ENCODE peak calls at places on chromosomes 13 and 19, in seven cellular contexts. T is H9, O is neuronal stem cell, Z is IMR-90, V is trophoblast cell, N is mesenchymal stem cell, U is H1. W is an unnamed sample.

GRCh38 chr13:52414963-52415362 is 9.0 kb upstream of the THSD1 start:
- DNase-seq in N (peak), U (no peak), V (peak), Z (peak), T (no peak), O (no peak), W (no peak)

GRCh38 chr13:59413121-59413520 is 750.6 kb downstream of the DIAPH3 start:
- DNase-seq in Z (no peak), U (no peak), T (no peak), N (no peak), V (no peak), O (no peak), W (no peak)

GRCh38 chr13:113750554-113751399 is 8.2 kb upstream of the TMEM255B start:
- DNase-seq in O (no peak), T (no peak), U (no peak), N (no peak), Z (no peak), V (no peak), W (no peak)

GRCh38 chr13:50078512-50079277 is 63.5 kb downstream of the KCNRG start:
- DNase-seq in O (no peak), V (no peak), Z (no peak), T (no peak), U (no peak), N (no peak), W (no peak)

GRCh38 chr13:49560270-49561063 is 24.9 kb downstream of the RCBTB1 start:
- DNase-seq in N (peak), V (peak), Z (peak), U (no peak), T (no peak), O (no peak), W (peak)

GRCh38 chr13:50167967-50168366 is 152.7 kb downstream of the KCNRG start:
- DNase-seq in V (no peak), O (no peak), T (no peak), Z (no peak), U (no peak), N (no peak), W (no peak)

GRCh38 chr19:11699931-11700794 is 38.6 kb downstream of the ZNF823 start:
- DNase-seq in N (peak), O (no peak), T (no peak), V (peak), Z (peak), U (no peak), W (peak)

GRCh38 chr19:11737964-11738745 is 591 bp downstream of the ZNF823 start:
- DNase-seq in Z (peak), N (peak), O (no peak), T (peak), U (no peak), V (peak), W (peak)

GRCh38 chr13:35848868-35849644 is 282.1 kb downstream of the DCLK1 start:
- DNase-seq in O (no peak), T (no peak), Z (no peak), U (no peak), V (no peak), N (no peak), W (no peak)

GRCh38 chr19:46644720-46645119 is 8.7 kb upstream of the GNG8 start:
- DNase-seq in T (no peak), O (no peak), V (no peak), Z (no peak), N (no peak), U (no peak), W (no peak)

DNA sequence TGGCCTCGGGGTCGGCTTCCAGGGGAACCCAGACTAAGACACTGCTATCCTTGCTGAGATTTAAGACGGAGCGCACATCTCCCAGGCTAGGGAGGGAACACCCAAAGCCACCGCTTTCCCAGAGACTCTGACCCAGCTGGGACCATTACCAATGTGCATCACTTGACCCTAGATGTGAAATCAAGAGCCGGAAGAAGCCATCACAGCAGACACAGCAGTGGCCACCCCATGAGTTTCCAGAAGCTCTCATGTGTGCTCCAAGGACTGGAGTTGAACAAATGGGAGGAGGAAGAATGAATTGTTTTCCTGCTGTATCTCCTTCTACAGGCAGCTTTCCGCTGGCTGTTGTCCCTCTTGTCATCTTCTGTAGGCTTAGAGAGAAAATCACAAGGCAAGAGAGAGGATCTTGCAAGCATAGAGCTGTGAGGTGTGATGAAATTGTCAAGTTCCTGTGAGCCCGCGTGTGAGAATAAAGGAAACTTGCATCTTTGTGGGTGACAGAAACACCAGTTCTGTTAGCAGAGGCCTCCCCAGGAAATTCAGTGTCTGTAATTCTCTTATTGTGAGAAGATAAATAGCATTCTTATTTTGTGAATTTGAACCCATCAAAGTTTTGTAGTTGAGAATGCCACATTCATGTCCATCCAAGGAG is 711.8 kb downstream of the UQCRFS1 start:
- DNase-seq in O (no peak), Z (no peak), V (no peak), T (no peak), N (no peak), U (no peak), W (no peak)
- H3K23ac ChIP-seq in O (no peak), Z (no peak), V (no peak), T (no peak), N (no peak), U (no peak), W (no peak)

DNA sequence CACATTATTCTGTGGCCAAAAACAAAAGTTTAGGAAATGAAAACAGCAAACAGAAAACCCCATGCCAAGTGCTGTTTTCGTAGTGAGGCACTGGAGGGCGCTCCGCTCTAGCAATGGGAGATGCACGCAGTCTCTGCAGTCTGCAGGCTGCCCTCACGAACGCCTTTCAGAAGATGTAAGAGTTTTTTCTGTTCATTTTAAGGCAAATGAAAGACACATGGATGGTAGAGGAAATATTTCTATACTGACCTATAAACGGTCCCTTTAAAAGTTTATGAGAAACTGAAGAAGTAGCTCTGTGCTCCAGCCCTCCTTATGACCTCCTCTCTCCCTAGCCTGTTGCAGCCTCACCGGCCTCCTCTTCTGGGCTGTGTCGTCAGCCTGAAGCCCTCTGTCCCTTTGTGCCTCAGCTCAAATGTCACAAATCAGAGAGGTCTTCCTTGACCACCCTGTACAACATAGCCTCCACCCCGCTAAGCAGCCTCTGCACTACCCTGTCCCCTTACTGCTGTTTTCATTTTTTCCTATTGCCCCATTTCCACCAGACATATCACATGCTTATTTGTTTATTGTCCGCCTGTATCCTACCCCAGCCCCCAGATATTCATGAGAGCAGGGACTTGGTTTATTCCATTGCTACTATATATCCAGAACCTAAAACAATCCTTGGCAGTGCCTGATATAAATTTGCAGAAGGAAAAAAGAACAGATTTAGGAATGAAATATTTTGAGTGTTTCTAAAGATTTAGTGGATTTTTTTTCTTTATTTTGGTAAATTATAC is 116.4 kb downstream of the TM9SF2 start:
- DNase-seq in O (peak), T (peak), N (peak), V (peak), U (no peak), Z (peak), W (peak)
- H3K4ac ChIP-seq in O (no peak), T (no peak), N (no peak), V (no peak), U (no peak), Z (no peak), W (no peak)

GRCh38 chr13:40566811-40567210 is 99.6 kb downstream of the FOXO1 start:
- DNase-seq in O (no peak), V (no peak), U (no peak), T (no peak), N (no peak), Z (no peak), W (no peak)

GRCh38 chr13:40565282-40566148 is 100.9 kb downstream of the FOXO1 start:
- DNase-seq in T (no peak), O (no peak), Z (no peak), U (no peak), N (no peak), V (no peak), W (no peak)

GRCh38 chr13:40562975-40563349 is 103.5 kb downstream of the FOXO1 start:
- DNase-seq in O (no peak), Z (no peak), V (no peak), U (no peak), T (no peak), N (no peak), W (no peak)

GRCh38 chr13:40563350-40564125 is 102.9 kb downstream of the FOXO1 start:
- DNase-seq in O (no peak), U (no peak), V (peak), N (peak), T (no peak), Z (no peak), W (no peak)

DNA sequence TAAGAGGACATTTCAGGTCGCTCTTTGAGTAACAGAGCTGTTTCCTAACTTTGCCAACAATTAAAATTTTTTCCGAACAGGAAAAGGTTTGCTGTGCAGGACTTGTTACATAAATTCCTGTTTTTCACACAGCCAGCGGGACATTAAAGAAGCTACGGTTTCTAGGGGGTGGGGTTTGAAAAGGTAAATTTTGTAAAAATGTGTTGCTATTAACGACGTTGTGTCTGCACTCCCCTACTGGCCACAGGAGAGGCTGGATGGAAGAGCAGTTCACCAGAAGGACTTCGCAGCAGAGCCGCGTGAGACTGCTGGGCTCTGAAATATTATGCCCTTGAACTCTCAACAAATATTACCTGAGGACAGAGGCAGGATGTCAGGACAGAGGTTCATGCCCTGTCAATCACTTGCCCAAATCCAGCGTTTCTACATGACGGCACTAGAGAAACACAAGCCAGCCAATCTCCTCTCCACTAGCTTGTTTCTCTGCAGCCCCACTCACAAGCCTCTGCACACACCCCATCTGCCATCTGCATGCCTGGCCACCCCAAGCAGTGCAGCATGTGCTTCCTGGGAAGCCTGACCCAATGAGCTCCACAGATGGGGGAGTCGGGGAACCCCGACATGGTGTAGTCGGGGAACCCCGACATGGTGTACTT is 102.0 kb downstream of the FOXO1 start:
- DNase-seq in O (no peak), U (no peak), Z (no peak), T (no peak), N (no peak), V (peak), W (no peak)
- H3K4me2 ChIP-seq in O (no peak), U (no peak), Z (no peak), T (no peak), N (no peak), V (peak), W (no peak)

GRCh38 chr19:45547965-45548609 is 36.5 kb downstream of the OPA3 start:
- DNase-seq in V (peak), T (peak), Z (peak), U (no peak), O (no peak), N (peak), W (peak)

GRCh38 chr19:45547211-45547770 is 37.3 kb downstream of the OPA3 start:
- DNase-seq in V (no peak), N (no peak), T (no peak), U (no peak), Z (no peak), O (no peak), W (no peak)

GRCh38 chr19:45539460-45539859 is 32.2 kb downstream of the VASP start:
- DNase-seq in O (no peak), U (no peak), N (no peak), V (no peak), T (no peak), Z (no peak), W (no peak)

DNA sequence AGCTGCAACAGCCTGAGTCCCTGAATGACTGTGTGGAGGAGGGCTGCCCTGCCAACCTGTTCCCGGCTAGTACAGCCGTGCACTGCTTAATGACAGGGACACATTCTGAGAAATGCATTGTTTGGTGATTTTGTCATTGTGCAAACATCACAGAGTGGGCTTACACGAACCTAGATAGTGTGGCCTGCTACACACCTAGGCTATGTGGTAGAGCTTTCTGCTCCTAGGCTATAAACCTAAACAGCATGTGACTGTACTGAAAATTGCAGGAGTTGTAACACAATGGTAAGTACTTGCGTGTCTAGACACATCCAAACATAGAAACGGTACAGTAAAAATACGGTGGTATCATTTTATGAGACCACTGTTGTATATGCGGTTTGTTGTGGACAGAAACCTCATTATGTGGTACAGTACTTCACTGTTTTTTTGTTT is 35.0 kb downstream of the VASP start:
- DNase-seq in T (no peak), U (no peak), O (no peak), V (no peak), N (no peak), Z (no peak), W (no peak)
- H3K23ac ChIP-seq in T (no peak), U (no peak), O (no peak), V (no peak), N (peak), Z (peak), W (no peak)

GRCh38 chr19:5691930-5692784 is 2.1 kb downstream of the RPL36 start:
- DNase-seq in U (no peak), T (peak), V (no peak), O (no peak), Z (peak), N (peak), W (no peak)
- H3K4ac ChIP-seq in U (no peak), T (no peak), V (peak), O (no peak), Z (no peak), N (no peak), W (no peak)

DNA sequence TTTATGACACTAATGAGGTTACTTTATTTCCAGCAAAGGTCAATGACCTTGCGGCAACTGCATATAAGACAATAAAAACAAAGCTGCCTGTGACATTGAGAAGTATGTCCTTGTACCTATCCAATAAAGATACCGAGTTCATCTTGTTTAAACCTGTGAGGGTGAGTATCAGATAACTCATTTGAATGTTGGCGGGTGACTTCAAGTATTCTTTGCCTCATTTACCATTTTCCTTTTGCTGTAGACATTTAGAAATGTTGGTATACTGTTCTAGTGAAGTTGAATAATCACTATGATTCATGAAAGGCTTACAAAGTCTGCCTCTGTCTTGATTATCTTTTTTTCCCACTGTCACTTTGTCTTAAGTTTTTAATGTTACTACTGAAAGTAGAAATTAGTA is 65.0 kb downstream of the COG3 start:
- DNase-seq in Z (no peak), N (no peak), V (no peak), U (no peak), T (no peak), O (no peak), W (no peak)
- H3K4me2 ChIP-seq in Z (no peak), N (no peak), V (no peak), U (no peak), T (no peak), O (no peak), W (no peak)

GRCh38 chr19:3213159-3213558 is 11.3 kb upstream of the CELF5 start:
- DNase-seq in T (no peak), N (no peak), Z (no peak), O (no peak), U (no peak), V (no peak), W (no peak)

GRCh38 chr19:3208317-3209207 is 15.9 kb upstream of the CELF5 start:
- DNase-seq in Z (no peak), V (no peak), T (no peak), O (no peak), U (no peak), N (no peak), W (no peak)

GRCh38 chr19:3210347-3211017 is 14.0 kb upstream of the CELF5 start:
- DNase-seq in Z (no peak), V (peak), T (peak), O (no peak), N (peak), U (peak), W (peak)

GRCh38 chr19:3207466-3208242 is 16.8 kb upstream of the CELF5 start:
- DNase-seq in V (no peak), Z (no peak), T (peak), O (no peak), U (no peak), N (no peak), W (peak)

GRCh38 chr19:3211191-3211590 is 13.3 kb upstream of the CELF5 start:
- DNase-seq in Z (no peak), V (no peak), N (no peak), T (no peak), U (no peak), O (no peak), W (no peak)
- H3K23ac ChIP-seq in Z (no peak), V (no peak), N (no peak), T (no peak), U (no peak), O (no peak), W (no peak)

GRCh38 chr19:29014857-29015436 is 198.0 kb downstream of the UQCRFS1 start:
- DNase-seq in O (no peak), Z (no peak), T (peak), V (no peak), N (no peak), U (no peak), W (peak)
- H3K4ac ChIP-seq in O (no peak), Z (no peak), T (no peak), V (no peak), N (no peak), U (no peak), W (no peak)